ENCODE peak calls at places on chromosomes 5 and 9, in nine cellular contexts. W is PC-9; P is small intestine; F is adrenal gland; D is heart right ventricle; V is astrocyte; M is effector memory CD4-positive, alpha-beta T cell; R is GM23248; S is CD8-positive, alpha-beta T cell. G is an unnamed sample. For H3K36me3 and H3K27me3, the result is how much of the 10 kb centered on the place peaks cover.

GRCh38 chr5:42604171-42604711 is 152.4 kb upstream of the CCDC152 start:
- DNase-seq in M (no peak), V (no peak), R (no peak), D (no peak), F (no peak), S (no peak), P (no peak), W (no peak), G (no peak)

GRCh38 chr5:136276946-136277345 is 84.0 kb upstream of the SMIM32 start:
- DNase-seq in D (no peak), P (no peak), R (peak), S (no peak), W (no peak), M (no peak), V (no peak), F (no peak), G (no peak)

GRCh38 chr5:149389552-149390495 is 10.7 kb upstream of the IL17B start:
- DNase-seq in V (no peak), W (no peak), P (no peak), M (no peak), R (no peak), F (no peak), D (no peak), S (no peak), G (no peak)

GRCh38 chr5:50439221-50439620 is 1.9 kb downstream of the EMB start:
- DNase-seq in M (no peak), P (peak), D (no peak), W (no peak), F (no peak), V (no peak), S (no peak), R (no peak), G (no peak)

GRCh38 chr9:95505676-95506437 is 10.9 kb downstream of the PTCH1 start:
- DNase-seq in W (peak), R (peak), P (peak), F (peak), S (peak), M (no peak), V (peak), D (peak), G (peak)

GRCh38 chr5:78526049-78526525 is 122.5 kb downstream of the LHFPL2 start:
- DNase-seq in M (no peak), D (no peak), P (no peak), S (no peak), R (peak), W (no peak), F (no peak), V (peak), G (peak)

GRCh38 chr5:124871299-124871698 is 124.9 kb upstream of the ZNF608 start:
- DNase-seq in S (no peak), P (no peak), W (no peak), F (peak), R (peak), M (no peak), V (peak), D (no peak), G (no peak)

GRCh38 chr9:112375361-112375760 is 4.5 kb upstream of the HSDL2 start:
- DNase-seq in V (no peak), D (no peak), P (no peak), F (no peak), M (no peak), W (no peak), S (no peak), R (no peak), G (no peak)

GRCh38 chr5:137016783-137017324 is 482.3 kb downstream of the SPOCK1 start:
- DNase-seq in W (no peak), V (no peak), S (no peak), D (no peak), R (no peak), F (no peak), P (no peak), M (no peak), G (no peak)

GRCh38 chr9:69058101-69058500 is 22.5 kb downstream of the FXN start:
- DNase-seq in M (no peak), D (no peak), V (no peak), S (no peak), P (no peak), W (no peak), F (no peak), R (no peak), G (no peak)

GRCh38 chr5:138033916-138034315 is 1.0 kb upstream of the FAM13B start:
- DNase-seq in V (peak), P (no peak), M (no peak), S (no peak), R (peak), W (peak), D (no peak), F (no peak), G (no peak)

GRCh38 chr5:149240354-149240998 is 31.2 kb upstream of the AFAP1L1 start:
- DNase-seq in D (peak), V (no peak), F (peak), S (peak), R (no peak), P (peak), M (peak), W (no peak), G (no peak)

GRCh38 chr9:69535296-69535832 is 136.8 kb downstream of the APBA1 start:
- DNase-seq in V (no peak), P (no peak), W (no peak), R (peak), F (no peak), D (no peak), S (no peak), M (no peak), G (no peak)

GRCh38 chr5:16616536-16617271 is at the start of gene RETREG1:
- DNase-seq in M (peak), D (peak), V (peak), W (no peak), P (peak), S (peak), R (peak), F (peak), G (peak)

GRCh38 chr9:124593080-124594058 is 86.2 kb upstream of the NR5A1 start:
- DNase-seq in P (no peak), F (no peak), R (peak), W (no peak), S (no peak), M (no peak), D (no peak), V (no peak), G (peak)

GRCh38 chr9:131608469-131609115 is 63.3 kb downstream of the PRRT1B start:
- DNase-seq in W (peak), D (peak), S (no peak), R (peak), F (peak), M (no peak), V (peak), P (no peak), G (peak)

GRCh38 chr9:105053209-105053652 is 125.3 kb upstream of the ABCA1 start:
- DNase-seq in M (no peak), R (peak), F (peak), P (no peak), S (no peak), D (no peak), W (peak), V (peak), G (no peak)

GRCh38 chr5:123557907-123558306 is 45.9 kb downstream of the CSNK1G3 start:
- DNase-seq in R (no peak), S (no peak), V (no peak), F (no peak), D (no peak), P (no peak), M (no peak), W (no peak), G (no peak)

GRCh38 chr5:111826064-111826463 is 69.1 kb upstream of the NREP start:
- DNase-seq in R (no peak), F (no peak), S (no peak), D (no peak), M (no peak), W (no peak), V (no peak), P (no peak), G (no peak)

GRCh38 chr5:53191766-53192165 is 82.2 kb upstream of the MOCS2 start:
- DNase-seq in F (no peak), M (no peak), P (no peak), R (no peak), V (peak), S (no peak), D (no peak), W (no peak), G (no peak)

GRCh38 chr5:142832263-142832662 is 62.1 kb downstream of the ARHGAP26 start:
- DNase-seq in D (no peak), W (no peak), P (no peak), R (no peak), M (no peak), S (no peak), F (no peak), V (no peak), G (no peak)

GRCh38 chr5:135602882-135603721 is 24.3 kb upstream of the CXCL14 start:
- DNase-seq in V (no peak), P (no peak), W (no peak), D (no peak), M (no peak), S (no peak), F (no peak), R (no peak), G (peak)

GRCh38 chr9:111440226-111440625 is 44.0 kb downstream of the ECPAS start:
- DNase-seq in V (no peak), P (no peak), S (no peak), W (no peak), M (no peak), F (no peak), R (no peak), D (no peak), G (no peak)

GRCh38 chr9:14119694-14120514 is 194.0 kb downstream of the NFIB start:
- DNase-seq in S (no peak), V (peak), D (no peak), P (no peak), R (peak), F (no peak), M (no peak), W (no peak), G (peak)

GRCh38 chr9:120692901-120693573 is 21.2 kb downstream of the MEGF9 start:
- DNase-seq in D (no peak), V (peak), S (no peak), R (peak), F (no peak), M (no peak), P (no peak), W (no peak), G (peak)

GRCh38 chr5:79025054-79025465 is 40.0 kb upstream of the ARSB start:
- DNase-seq in M (no peak), R (peak), D (peak), V (peak), S (peak), W (no peak), F (peak), P (peak), G (peak)

GRCh38 chr9:138072161-138072842 is 194.7 kb downstream of the CACNA1B start:
- DNase-seq in S (no peak), R (no peak), D (no peak), W (no peak), V (no peak), P (no peak), M (no peak), F (no peak), G (no peak)

GRCh38 chr9:107933042-107933441 is 443.5 kb upstream of the KLF4 start:
- DNase-seq in V (no peak), S (no peak), R (peak), M (no peak), P (no peak), F (no peak), D (no peak), W (no peak), G (no peak)

GRCh38 chr5:59648949-59649921 is 244.3 kb downstream of the PDE4D start:
- DNase-seq in F (no peak), D (no peak), R (no peak), S (no peak), V (peak), P (peak), W (no peak), M (no peak), G (peak)

GRCh38 chr5:123285122-123286011 is 137.8 kb downstream of the CEP120 start:
- DNase-seq in R (peak), M (no peak), F (no peak), V (peak), P (no peak), D (no peak), W (no peak), S (no peak), G (peak)

GRCh38 chr5:68839019-68839552 is 254.7 kb upstream of the SLC30A5 start:
- DNase-seq in D (no peak), S (no peak), R (peak), V (no peak), M (no peak), P (no peak), W (no peak), F (no peak), G (peak)

GRCh38 chr5:51895834-51896233 is 512.6 kb downstream of the ISL1 start:
- DNase-seq in F (no peak), D (no peak), V (no peak), R (no peak), M (no peak), P (no peak), S (no peak), W (no peak), G (no peak)

GRCh38 chr9:109329274-109330258 is 8.7 kb upstream of the EPB41L4B start:
- DNase-seq in W (peak), S (no peak), F (peak), P (peak), R (peak), D (peak), M (no peak), V (peak), G (peak)

GRCh38 chr9:121372563-121373400 is 2.7 kb upstream of the STOM start:
- DNase-seq in M (no peak), F (peak), P (peak), S (no peak), D (no peak), R (peak), V (no peak), W (peak), G (peak)

GRCh38 chr9:129312731-129313130 is 134.7 kb upstream of the IER5L start:
- DNase-seq in V (no peak), P (no peak), D (no peak), F (no peak), W (no peak), M (no peak), R (no peak), S (no peak), G (no peak)

GRCh38 chr5:88094403-88094802 is 174.2 kb downstream of the TMEM161B start:
- DNase-seq in V (no peak), S (no peak), R (no peak), F (peak), W (no peak), D (peak), M (no peak), P (no peak), G (no peak)

GRCh38 chr5:16864566-16864965 is 71.5 kb downstream of the MYO10 start:
- DNase-seq in D (no peak), S (no peak), M (no peak), R (peak), P (no peak), V (peak), F (no peak), W (no peak), G (no peak)

GRCh38 chr9:112334319-112334828 is 955 bp upstream of the PTBP3 start:
- DNase-seq in P (peak), W (peak), V (peak), F (no peak), D (no peak), R (peak), M (no peak), S (peak), G (no peak)

DNA sequence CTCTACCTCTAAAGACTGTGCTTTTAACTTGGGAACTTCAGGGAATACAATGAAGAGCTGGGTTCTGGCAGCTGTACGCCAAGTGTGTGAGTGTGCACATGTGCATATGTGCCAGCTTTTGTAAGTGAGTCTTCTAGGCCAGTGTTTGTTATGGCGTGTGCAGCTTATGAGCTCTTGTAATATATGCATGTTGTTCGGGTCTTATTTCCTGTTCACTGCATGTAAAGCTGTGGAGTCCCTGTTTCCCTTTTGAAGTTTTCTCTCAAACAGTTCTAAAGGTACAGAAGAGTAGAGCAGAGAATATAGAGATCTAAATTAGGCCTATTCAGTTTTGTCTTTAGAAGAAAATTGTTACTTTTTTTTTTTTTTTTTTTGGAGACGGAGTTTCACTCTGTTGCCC is 30.6 kb downstream of the TGFBR1 start:
- DNase-seq in M (no peak), S (no peak), R (no peak), F (no peak), W (no peak), V (no peak), P (no peak), D (no peak), G (no peak)
- H3K27ac ChIP-seq in M (no peak), S (peak), R (peak), F (no peak), W (no peak), V (no peak), P (no peak), D (no peak), G (no peak)

DNA sequence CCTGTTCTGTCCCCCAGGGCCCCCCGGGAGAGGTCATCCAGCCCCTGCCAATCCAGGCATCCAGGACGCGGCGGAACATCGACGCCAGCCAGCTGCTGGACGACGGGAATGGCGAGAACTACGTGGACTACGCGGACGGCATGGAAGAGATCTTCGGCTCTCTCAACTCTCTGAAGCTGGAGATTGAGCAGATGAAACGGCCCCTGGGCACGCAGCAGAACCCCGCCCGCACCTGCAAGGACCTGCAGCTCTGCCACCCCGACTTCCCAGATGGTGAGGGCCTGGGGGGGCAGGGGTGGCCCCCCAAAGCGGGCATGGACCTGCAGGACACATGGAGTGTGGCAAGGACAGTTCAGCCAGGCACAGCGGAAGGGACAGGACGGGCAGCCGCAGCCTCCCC is 56.0 kb upstream of the FCN2 start:
- DNase-seq in M (no peak), W (no peak), R (no peak), S (no peak), F (no peak), V (no peak), D (no peak), P (no peak), G (no peak)
- H3K36me3 ChIP-seq in M (under half), W (under half), R (half or more), S (under half), F (under half), V (half or more), D (under half), P (under half), G (under half)

DNA sequence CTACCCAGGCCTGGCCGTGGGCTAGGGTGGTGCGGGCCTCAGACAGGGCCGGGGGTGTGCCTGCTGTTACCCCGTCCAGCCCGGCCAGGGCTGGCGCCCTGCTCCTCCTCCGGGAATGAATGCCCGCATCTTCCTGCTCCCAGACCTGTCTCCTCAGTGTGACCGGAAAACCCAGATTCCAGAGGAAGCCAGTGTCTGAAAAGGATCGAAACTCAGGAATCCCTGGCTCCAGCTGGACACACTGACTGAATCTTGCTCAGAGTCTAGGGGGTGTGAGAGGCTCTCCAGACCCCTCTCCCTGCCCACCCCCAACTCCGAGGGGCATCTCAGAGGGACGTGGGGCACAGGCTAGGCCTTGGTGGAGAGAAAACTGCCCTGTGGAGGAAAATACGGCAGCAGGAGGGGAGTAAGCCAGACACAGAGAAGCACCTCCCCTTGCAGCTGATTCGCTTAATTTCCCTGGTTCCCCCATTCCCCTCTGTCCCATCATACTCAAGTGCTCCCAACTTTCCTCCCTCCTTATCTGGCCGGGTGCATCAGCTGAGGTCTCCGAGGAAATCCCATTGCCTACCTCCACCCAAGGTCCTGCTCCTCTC is 3.7 kb downstream of the FLT4 start:
- DNase-seq in P (no peak), W (no peak), F (no peak), S (no peak), D (no peak), R (no peak), M (no peak), V (no peak), G (no peak)
- H3K27me3 ChIP-seq in P (under half), W (half or more), F (under half), S (under half), D (under half), R (under half), M (under half), V (under half), G (half or more)

GRCh38 chr5:177374211-177374610 is 10.0 kb upstream of the SLC34A1 start:
- DNase-seq in D (no peak), W (no peak), S (no peak), M (no peak), F (no peak), V (no peak), P (no peak), R (no peak), G (no peak)
- H3K27ac ChIP-seq in D (no peak), W (no peak), S (peak), M (peak), F (no peak), V (no peak), P (no peak), R (no peak), G (no peak)

G was measured in cardiac muscle cell.